ENCODE peak calls at places on chromosomes 13 and 19, in ten cellular contexts. Z is heart right ventricle; B is NCI-H1092 treated with DMSO at 0.1 percent for 48 hours; P is GM19239; R is activated naive CD8-positive, alpha-beta T cell treated with anti-CD3 and anti-CD28 coated beads for 36 hours; W is A549; Y is GM06990; T is pancreas; Q is NCI-H1436; U is amniotic stem cell. E is an unnamed sample.

GRCh38 chr19:55400281-55401087 is 7.1 kb downstream of the UBE2S start:
- DNase-seq in Z (no peak), B (no peak), P (no peak), R (no peak), W (no peak), Y (no peak), T (no peak), Q (no peak), U (no peak), E (no peak)

GRCh38 chr19:13172335-13173128 is 22.3 kb downstream of the IER2 start:
- DNase-seq in Z (peak; percentile 80), B (no peak), P (no peak), R (peak; percentile 86), W (peak; percentile 91), Y (peak; percentile 63), T (no peak), Q (peak; percentile 50), U (peak; percentile 60), E (peak; percentile 80)

GRCh38 chr19:13090511-13091231 is 12.0 kb downstream of the LYL1 start:
- DNase-seq in Z (no peak), B (no peak), P (no peak), R (no peak), W (no peak), Y (no peak), T (no peak), Q (peak; percentile 21), U (no peak), E (no peak)

GRCh38 chr19:57559008-57559403 is 657 bp downstream of the ZNF550 start:
- DNase-seq in Z (peak; percentile 14), B (no peak), P (no peak), R (peak; percentile 24), W (peak; percentile 36), Y (peak; percentile 38), T (no peak), Q (no peak), U (no peak), E (no peak)

GRCh38 chr19:28495046-28495445 is 717.9 kb downstream of the UQCRFS1 start:
- DNase-seq in Z (no peak), B (no peak), P (no peak), R (no peak), W (no peak), Y (no peak), T (no peak), Q (no peak), U (no peak), E (no peak)

GRCh38 chr13:33940898-33941297 is 122.9 kb downstream of the RFC3 start:
- DNase-seq in Z (no peak), B (no peak), P (no peak), R (no peak), W (peak; percentile 4), Y (no peak), T (no peak), Q (no peak), U (no peak), E (no peak)

GRCh38 chr19:43524922-43525835 is 1.8 kb downstream of the ETHE1 start:
- DNase-seq in Z (peak; percentile 25), B (no peak), P (no peak), R (peak; percentile 26), W (peak; percentile 85), Y (peak; percentile 47), T (no peak), Q (no peak), U (no peak), E (peak; percentile 58)

GRCh38 chr19:47446534-47447469 is 24.9 kb downstream of the SLC8A2 start:
- DNase-seq in Z (no peak), B (no peak), P (no peak), R (peak; percentile 35), W (peak; percentile 94), Y (no peak), T (peak; percentile 35), Q (peak; percentile 56), U (no peak), E (peak; percentile 55)

GRCh38 chr19:383922-384800 is 24.8 kb downstream of the C2CD4C start:
- DNase-seq in Z (no peak), B (no peak), P (no peak), R (no peak), W (no peak), Y (no peak), T (no peak), Q (no peak), U (no peak), E (no peak)

GRCh38 chr19:47124937-47125668 is 5.5 kb upstream of the SAE1 start:
- DNase-seq in Z (no peak), B (peak; percentile 66), P (no peak), R (no peak), W (peak; percentile 90), Y (no peak), T (no peak), Q (peak; percentile 74), U (peak; percentile 68), E (no peak)

GRCh38 chr19:3818479-3818878 is 32.3 kb upstream of the MATK start:
- DNase-seq in Z (no peak), B (no peak), P (no peak), R (no peak), W (no peak), Y (no peak), T (no peak), Q (no peak), U (no peak), E (no peak)

GRCh38 chr19:47379398-47379938 is 30.4 kb downstream of the DHX34 start:
- DNase-seq in Z (no peak), B (peak; percentile 20), P (no peak), R (no peak), W (no peak), Y (no peak), T (no peak), Q (no peak), U (no peak), E (no peak)

GRCh38 chr13:112067871-112068305 is 939 bp downstream of the SOX1 start:
- DNase-seq in Z (no peak), B (peak; percentile 54), P (peak; percentile 16), R (no peak), W (no peak), Y (no peak), T (peak; percentile 82), Q (peak; percentile 39), U (no peak), E (no peak)

GRCh38 chr19:38290631-38291147 is 13.4 kb upstream of the C19orf33 start:
- DNase-seq in Z (no peak), B (no peak), P (no peak), R (no peak), W (peak; percentile 61), Y (no peak), T (peak; percentile 91), Q (no peak), U (peak; percentile 78), E (peak; percentile 70)

GRCh38 chr13:44189085-44189484 is 184.5 kb upstream of the SERP2 start:
- DNase-seq in Z (no peak), B (no peak), P (no peak), R (no peak), W (no peak), Y (no peak), T (no peak), Q (no peak), U (no peak), E (no peak)

GRCh38 chr13:48110930-48111721 is 16.2 kb upstream of the MED4 start:
- DNase-seq in Z (peak; percentile 78), B (no peak), P (no peak), R (no peak), W (no peak), Y (no peak), T (no peak), Q (no peak), U (no peak), E (no peak)